ENCODE peak calls at places on chromosomes 16 and 17, in seven cellular contexts. I is stimulated activated CD4-positive, alpha-beta T cell treated with anti-CD3 and anti-CD28 coated beads, Interleukin-12 subunit alpha, Interleukin-12 subunit beta, amount 100 ng/mL, for 48 hours; D is IMR-90; C is EH; K is T1000; J is NCI-H1092 treated with DMSO at 0.1 percent for 48 hours; B is progenitor cell of endocrine pancreas. H is an unnamed sample.

GRCh38 chr16:6891486-6891885 is 441.2 kb upstream of the RBFOX1 start:
- DNase-seq in J (no peak), C (no peak), D (no peak), B (no peak), I (no peak), K (no peak), H (no peak)

GRCh38 chr16:48374255-48374654 is 11.0 kb downstream of the SIAH1 start:
- DNase-seq in D (no peak), K (no peak), B (no peak), J (no peak), I (no peak), C (no peak), H (no peak)

GRCh38 chr16:89918453-89919347 is at the start of gene MC1R:
- DNase-seq in D (peak), I (no peak), C (peak), B (peak), J (peak), K (no peak), H (peak)

GRCh38 chr16:46745594-46745993 is 2.5 kb downstream of the MYLK3 start:
- DNase-seq in I (no peak), J (no peak), K (no peak), D (no peak), C (no peak), B (no peak), H (no peak)

GRCh38 chr17:61815863-61816523 is 47.3 kb downstream of the BRIP1 start:
- DNase-seq in D (no peak), K (no peak), B (no peak), J (no peak), C (no peak), I (no peak), H (no peak)

GRCh38 chr16:5867250-5867649 is 769.7 kb upstream of the EEF2KMT start:
- DNase-seq in D (no peak), B (no peak), K (no peak), C (no peak), I (no peak), J (no peak), H (no peak)

GRCh38 chr17:44257815-44258750 is 9.9 kb downstream of the SLC4A1 start:
- DNase-seq in B (no peak), J (no peak), C (no peak), K (no peak), D (no peak), I (no peak), H (no peak)

GRCh38 chr16:668519-669171 is 713 bp downstream of the RHOT2 start:
- DNase-seq in B (no peak), D (no peak), K (no peak), C (peak), I (no peak), J (no peak), H (no peak)

H was measured in kidney.